ENCODE peak calls at places on chromosome 20, in ten cellular contexts. U, R, B, N, G, Z, Q, K, W and T are unnamed samples.

GRCh38 chr20:56166781-56167465 is 81.6 kb upstream of the MC3R start:
- DNase-seq in U (no peak), K (no peak), Q (no peak), B (no peak), N (no peak), W (no peak), G (no peak), R (no peak), Z (peak), T (no peak)

GRCh38 chr20:2874456-2874855 is 1.2 kb downstream of the PTPRA start:
- DNase-seq in W (peak), Q (no peak), B (peak), R (no peak), Z (peak), G (no peak), N (peak), K (no peak), U (no peak), T (no peak)

GRCh38 chr20:56411759-56412472 is at the start of gene CASS4:
- DNase-seq in W (peak), R (peak), N (no peak), Q (no peak), B (no peak), K (peak), U (peak), Z (no peak), G (no peak), T (peak)

GRCh38 chr20:56989516-56989915 is 276.9 kb downstream of the BMP7 start:
- DNase-seq in K (no peak), N (no peak), W (peak), U (no peak), Z (no peak), Q (no peak), G (no peak), B (peak), R (no peak), T (peak)

GRCh38 chr20:46214831-46215488 is 93.3 kb downstream of the CDH22 start:
- DNase-seq in W (no peak), K (no peak), N (no peak), U (no peak), B (peak), G (no peak), R (no peak), Z (no peak), Q (no peak), T (no peak)

GRCh38 chr20:36604952-36605308 is 649 bp upstream of the RAB5IF start:
- DNase-seq in R (no peak), U (peak), B (no peak), G (no peak), N (no peak), Q (no peak), Z (peak), W (peak), K (no peak), T (no peak)

GRCh38 chr20:16490696-16491095 is 82.6 kb downstream of the KIF16B start:
- DNase-seq in G (no peak), N (no peak), K (no peak), U (no peak), R (no peak), B (no peak), W (peak), Q (no peak), Z (no peak), T (peak)

GRCh38 chr20:26243731-26244130 is 547.1 kb upstream of the ZNF337 start:
- DNase-seq in N (no peak), G (no peak), Z (no peak), B (no peak), R (no peak), K (no peak), U (no peak), Q (no peak), W (no peak), T (no peak)

GRCh38 chr20:4366076-4366475 is 350.7 kb upstream of the RNF24 start:
- DNase-seq in G (no peak), Z (no peak), B (no peak), Q (no peak), R (peak), N (no peak), U (no peak), K (no peak), W (peak), T (no peak)

GRCh38 chr20:64177420-64177783 is 13.2 kb downstream of the MYT1 start:
- DNase-seq in W (no peak), G (no peak), Z (no peak), K (no peak), R (no peak), N (no peak), Q (no peak), U (no peak), B (no peak), T (no peak)

GRCh38 chr20:25309395-25310267 is 61.7 kb downstream of the PYGB start:
- DNase-seq in U (no peak), R (peak), B (peak), W (peak), K (peak), N (no peak), G (no peak), Z (peak), Q (no peak), T (peak)

GRCh38 chr20:14589383-14589782 is 252.0 kb upstream of the FLRT3 start:
- DNase-seq in W (no peak), K (no peak), G (no peak), U (no peak), B (no peak), N (no peak), Q (no peak), R (no peak), Z (no peak), T (no peak)

GRCh38 chr20:258963-259362 is 1.4 kb downstream of the DEFB132 start:
- DNase-seq in G (no peak), U (no peak), R (no peak), N (no peak), W (peak), Z (no peak), B (peak), K (no peak), Q (no peak), T (no peak)

GRCh38 chr20:34703573-34704176 is 469 bp upstream of the TP53INP2 start:
- DNase-seq in R (no peak), N (no peak), U (no peak), Z (peak), Q (no peak), G (no peak), K (no peak), B (peak), W (peak), T (peak)

GRCh38 chr20:8796088-8796665 is 272.7 kb upstream of the PLCB4 start:
- DNase-seq in N (no peak), Z (no peak), B (no peak), W (no peak), Q (no peak), U (no peak), G (no peak), K (no peak), R (peak), T (peak)

GRCh38 chr20:6735913-6736845 is 31.3 kb upstream of the BMP2 start:
- DNase-seq in K (no peak), U (no peak), W (peak), N (no peak), R (no peak), Q (no peak), G (no peak), B (no peak), Z (no peak), T (peak)

GRCh38 chr20:6579417-6579816 is 188.1 kb upstream of the BMP2 start:
- DNase-seq in B (no peak), N (no peak), G (no peak), Z (no peak), W (peak), R (peak), Q (no peak), K (no peak), U (no peak), T (no peak)

GRCh38 chr20:58585753-58586540 is 65.1 kb upstream of the STX16 start:
- DNase-seq in Z (no peak), G (no peak), B (no peak), N (no peak), R (no peak), U (no peak), Q (no peak), W (peak), K (no peak), T (no peak)

GRCh38 chr20:49505518-49505917 is 23.1 kb upstream of the KCNB1 start:
- DNase-seq in B (peak), N (peak), K (no peak), G (no peak), Q (peak), W (peak), U (no peak), R (peak), Z (peak), T (peak)

GRCh38 chr20:631091-631490 is 21.0 kb upstream of the TCF15 start:
- DNase-seq in Z (no peak), R (no peak), K (no peak), B (no peak), W (no peak), Q (no peak), U (no peak), G (no peak), N (no peak), T (no peak)

GRCh38 chr20:48463916-48464315 is 363.9 kb downstream of the PREX1 start:
- DNase-seq in R (peak), G (no peak), U (no peak), Z (no peak), W (peak), K (no peak), Q (no peak), N (no peak), B (peak), T (peak)

GRCh38 chr20:50012282-50013263 is 29.8 kb downstream of the SNAI1 start:
- DNase-seq in G (no peak), Z (peak), N (no peak), W (no peak), B (no peak), Q (no peak), U (no peak), R (no peak), K (no peak), T (no peak)

GRCh38 chr20:15928946-15929345 is 644.3 kb downstream of the KIF16B start:
- DNase-seq in Q (no peak), G (no peak), N (no peak), W (no peak), R (no peak), U (no peak), B (no peak), K (no peak), Z (no peak), T (no peak)

GRCh38 chr20:5658897-5659296 is 91.3 kb upstream of the SHLD1 start:
- DNase-seq in R (peak), W (peak), Q (peak), G (no peak), N (peak), K (no peak), B (peak), U (peak), Z (peak), T (peak)

GRCh38 chr20:17023811-17024210 is 203.0 kb upstream of the PCSK2 start:
- DNase-seq in U (no peak), Z (peak), G (no peak), W (no peak), K (no peak), B (no peak), Q (no peak), N (no peak), R (no peak), T (peak)